ENCODE peak calls at places on chromosomes 13 and 19, in five cellular contexts. U, F, H, K and A are unnamed samples.

GRCh38 chr19:55106591-55106990 is 10.8 kb downstream of the PPP1R12C start:
- DNase-seq in U (no peak), H (no peak), K (no peak), F (no peak), A (no peak)

GRCh38 chr13:43245374-43245964 is 222.1 kb downstream of the DNAJC15 start:
- DNase-seq in H (no peak), F (no peak), K (no peak), U (peak; percentile 74), A (no peak)

GRCh38 chr19:1855040-1855827 is 7.0 kb upstream of the REXO1 start:
- DNase-seq in H (peak; percentile 92), U (peak; percentile 80), F (peak; percentile 96), K (peak; percentile 91), A (peak; percentile 85)

GRCh38 chr19:54448037-54448773 is 794 bp upstream of the LENG8 start:
- DNase-seq in H (peak; percentile 79), U (peak; percentile 57), F (peak; percentile 47), K (peak; percentile 30), A (peak; percentile 72)

GRCh38 chr19:813359-814107 is 8.2 kb downstream of the PLPPR3 start:
- DNase-seq in U (no peak), F (no peak), K (no peak), H (no peak), A (no peak)

GRCh38 chr13:39196957-39197644 is 158.8 kb downstream of the NHLRC3 start:
- DNase-seq in H (no peak), K (no peak), U (no peak), F (no peak), A (no peak)

GRCh38 chr13:90806905-90807304 is 540.6 kb upstream of the MIR17HG start:
- DNase-seq in H (no peak), F (no peak), U (no peak), K (no peak), A (no peak)

GRCh38 chr13:44335463-44335862 is 38.2 kb upstream of the SERP2 start:
- DNase-seq in F (no peak), U (no peak), K (no peak), H (no peak), A (no peak)

GRCh38 chr13:88926890-88927502 is 1255.8 kb downstream of the SLITRK5 start:
- DNase-seq in K (no peak), U (no peak), H (no peak), F (no peak), A (no peak)

GRCh38 chr13:26255717-26256277 is 1.9 kb downstream of the CDK8 start:
- DNase-seq in F (no peak), H (no peak), U (no peak), K (no peak), A (no peak)

GRCh38 chr13:109698779-109699178 is 87.6 kb downstream of the IRS2 start:
- DNase-seq in U (peak; percentile 60), F (no peak), H (no peak), K (no peak), A (no peak)

GRCh38 chr19:29483641-29483920 is 42.2 kb upstream of the VSTM2B start:
- DNase-seq in H (peak; percentile 50), F (no peak), K (no peak), U (no peak), A (no peak)

GRCh38 chr13:51147732-51148131 is 36.7 kb upstream of the C13orf42 start:
- DNase-seq in F (peak; percentile 51), U (no peak), H (no peak), K (no peak), A (no peak)

GRCh38 chr19:6593651-6594416 is 2.9 kb upstream of the CD70 start:
- DNase-seq in H (no peak), K (no peak), F (no peak), U (no peak), A (no peak)

GRCh38 chr13:111946214-111946613 is 120.7 kb upstream of the SOX1 start:
- DNase-seq in U (no peak), F (no peak), H (peak; percentile 28), K (no peak), A (no peak)

GRCh38 chr13:26475176-26476110 is 82.0 kb upstream of the WASF3 start:
- DNase-seq in U (no peak), H (no peak), F (peak; percentile 5), K (no peak), A (no peak)

GRCh38 chr19:16859626-16860025 is 29.2 kb upstream of the F2RL3 start:
- DNase-seq in H (no peak), F (no peak), K (no peak), U (no peak), A (no peak)

GRCh38 chr19:18274776-18275356 is 614 bp upstream of the IQCN start:
- DNase-seq in K (no peak), F (peak; percentile 34), U (peak; percentile 89), H (no peak), A (no peak)